ENCODE peak calls at places on chromosomes 7 and 10, in seven cellular contexts. C is upper lobe of right lung, A is brain microvascular endothelial cell, H is WERI-Rb-1, N is aorta, X is GM12865, Z is HCT116. G is an unnamed sample.

GRCh38 chr7:129169705-129170319 is 18.6 kb upstream of the SMO start:
- DNase-seq in X (peak; percentile 84), Z (no peak), A (no peak), C (no peak), H (no peak), N (no peak), G (no peak)

GRCh38 chr10:125281091-125281490 is 120.7 kb upstream of the CTBP2 start:
- DNase-seq in Z (no peak), X (no peak), H (no peak), C (no peak), A (no peak), N (no peak), G (no peak)

GRCh38 chr10:90269699-90270098 is 568.3 kb downstream of the KIF20B start:
- DNase-seq in H (no peak), X (peak; percentile 8), A (no peak), C (no peak), N (no peak), Z (no peak), G (no peak)

GRCh38 chr10:76880931-76881330 is 756.7 kb downstream of the KCNMA1 start:
- DNase-seq in Z (no peak), X (no peak), H (no peak), C (no peak), A (no peak), N (no peak), G (no peak)

GRCh38 chr7:120997902-120998301 is 9.4 kb downstream of the CPED1 start:
- DNase-seq in H (no peak), N (peak; percentile 70), X (no peak), C (no peak), Z (no peak), A (no peak), G (peak; percentile 11)

GRCh38 chr10:109877546-109877945 is 45.8 kb downstream of the XPNPEP1 start:
- DNase-seq in A (no peak), N (no peak), X (no peak), Z (no peak), C (no peak), H (no peak), G (no peak)

GRCh38 chr7:14886533-14886932 is 16.0 kb downstream of the DGKB start:
- DNase-seq in X (no peak), A (no peak), Z (no peak), N (no peak), H (peak; percentile 77), C (no peak), G (no peak)

GRCh38 chr7:121372376-121373024 is 23.6 kb downstream of the FAM3C start:
- DNase-seq in A (no peak), H (no peak), X (peak; percentile 70), N (no peak), Z (no peak), C (no peak), G (no peak)

GRCh38 chr10:119347181-119347974 is 140.0 kb downstream of the GRK5 start:
- DNase-seq in X (no peak), A (no peak), H (no peak), Z (no peak), N (no peak), C (peak; percentile 38), G (no peak)

GRCh38 chr7:42380411-42380810 is 143.4 kb upstream of the GLI3 start:
- DNase-seq in Z (no peak), X (no peak), H (no peak), N (no peak), A (no peak), C (no peak), G (no peak)

GRCh38 chr7:67614843-67615242 is 618.2 kb downstream of the TYW1 start:
- DNase-seq in Z (no peak), A (no peak), N (no peak), X (no peak), C (no peak), H (no peak), G (no peak)

GRCh38 chr10:36802523-36803153 is 322.8 kb upstream of the ANKRD30A start:
- DNase-seq in A (no peak), Z (no peak), H (peak; percentile 72), C (no peak), N (no peak), X (no peak), G (no peak)

GRCh38 chr7:81433692-81434331 is 336.0 kb downstream of the HGF start:
- DNase-seq in N (no peak), A (no peak), X (no peak), H (no peak), C (no peak), Z (no peak), G (no peak)

GRCh38 chr7:106073701-106074100 is 38.4 kb downstream of the SYPL1 start:
- DNase-seq in N (no peak), C (no peak), Z (no peak), X (no peak), H (no peak), A (no peak), G (no peak)

GRCh38 chr10:66455304-66455703 is 470.5 kb upstream of the LRRTM3 start:
- DNase-seq in H (no peak), C (no peak), N (no peak), A (peak; percentile 1), Z (peak; percentile 41), X (peak; percentile 0), G (peak; percentile 18)

GRCh38 chr7:90710466-90710850 is 114.3 kb downstream of the CDK14 start:
- DNase-seq in A (no peak), Z (no peak), X (no peak), H (no peak), N (no peak), C (no peak), G (no peak)
- H3K4me3 ChIP-seq in A (no peak overlapping the region), Z (no peak overlapping the region), X (peak overlapping the region; percentile 85), H (no peak overlapping the region), N (no peak overlapping the region), C (no peak overlapping the region), G (no peak overlapping the region)

GRCh38 chr7:47669178-47669878 is 87.4 kb upstream of the TNS3 start:
- DNase-seq in X (peak; percentile 92), H (no peak), Z (no peak), C (peak; percentile 82), A (peak; percentile 95), N (peak; percentile 95), G (no peak)
- H3K4me3 ChIP-seq in X (no peak overlapping the region), H (no peak overlapping the region), Z (no peak overlapping the region), C (no peak overlapping the region), A (no peak overlapping the region), N (no peak overlapping the region), G (no peak overlapping the region)

GRCh38 chr7:134463751-134464150 is 4.9 kb upstream of the AKR1B1 start:
- DNase-seq in A (no peak), H (no peak), X (no peak), C (no peak), Z (no peak), N (no peak), G (no peak)

GRCh38 chr7:134462337-134462925 is 3.5 kb upstream of the AKR1B1 start:
- DNase-seq in Z (no peak), A (peak; percentile 62), X (no peak), C (no peak), H (no peak), N (no peak), G (no peak)

GRCh38 chr7:134464496-134464895 is 5.6 kb upstream of the AKR1B1 start:
- DNase-seq in X (no peak), H (no peak), Z (no peak), N (no peak), A (no peak), C (no peak), G (no peak)

GRCh38 chr7:134460000-134460399 is 1.1 kb upstream of the AKR1B1 start:
- DNase-seq in Z (no peak), A (no peak), H (no peak), C (no peak), X (no peak), N (no peak), G (no peak)

GRCh38 chr7:134461921-134462320 is 3.0 kb upstream of the AKR1B1 start:
- DNase-seq in X (no peak), Z (no peak), A (no peak), H (no peak), N (no peak), C (no peak), G (no peak)
- H3K4me3 ChIP-seq in X (no peak overlapping the region), Z (no peak overlapping the region), A (no peak overlapping the region), H (no peak overlapping the region), N (no peak overlapping the region), C (no peak overlapping the region), G (no peak overlapping the region)

DNA sequence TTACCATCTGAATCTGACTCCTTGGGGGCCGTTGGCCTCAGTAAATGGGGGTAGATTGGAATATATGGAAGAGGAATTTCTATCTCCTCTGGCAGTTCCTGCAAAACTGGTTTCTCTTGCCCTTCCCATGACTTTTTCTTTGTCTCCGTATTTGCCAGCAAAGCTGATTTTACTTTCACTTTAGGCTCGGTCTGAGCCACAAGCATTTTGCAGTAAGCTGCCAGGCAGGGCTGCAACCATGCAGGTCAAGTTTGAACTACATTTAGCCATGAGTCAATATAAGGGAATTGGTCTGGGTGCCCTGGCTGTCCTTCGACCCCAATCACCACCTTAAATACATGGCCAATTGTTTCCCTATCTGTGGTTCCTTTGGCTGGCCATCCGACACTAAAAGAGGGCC is 104.3 kb downstream of the TRIM24 start:
- DNase-seq in C (no peak), N (no peak), A (peak; percentile 33), Z (no peak), X (no peak), H (no peak), G (no peak)
- H3K4me3 ChIP-seq in C (no peak overlapping the region), N (no peak overlapping the region), A (no peak overlapping the region), Z (no peak overlapping the region), X (no peak overlapping the region), H (no peak overlapping the region), G (no peak overlapping the region)

GRCh38 chr7:149765399-149766121 is 7.8 kb downstream of the ZNF467 start:
- DNase-seq in N (no peak), C (no peak), A (no peak), Z (no peak), H (no peak), X (no peak), G (no peak)
- H3K4me3 ChIP-seq in N (no peak overlapping the region), C (no peak overlapping the region), A (no peak overlapping the region), Z (no peak overlapping the region), H (no peak overlapping the region), X (no peak overlapping the region), G (no peak overlapping the region)

GRCh38 chr10:84540617-84541288 is 212.4 kb downstream of the CCSER2 start:
- DNase-seq in C (peak; percentile 85), H (peak; percentile 76), A (peak; percentile 69), X (peak; percentile 59), N (peak; percentile 68), Z (no peak), G (peak; percentile 14)
- H3K4me3 ChIP-seq in C (peak overlapping the region; percentile 43), H (peak overlapping the region; percentile 55), A (peak overlapping the region; percentile 51), X (no peak overlapping the region), N (peak overlapping the region; percentile 51), Z (peak overlapping the region; percentile 48), G (peak overlapping the region; percentile 28)

DNA sequence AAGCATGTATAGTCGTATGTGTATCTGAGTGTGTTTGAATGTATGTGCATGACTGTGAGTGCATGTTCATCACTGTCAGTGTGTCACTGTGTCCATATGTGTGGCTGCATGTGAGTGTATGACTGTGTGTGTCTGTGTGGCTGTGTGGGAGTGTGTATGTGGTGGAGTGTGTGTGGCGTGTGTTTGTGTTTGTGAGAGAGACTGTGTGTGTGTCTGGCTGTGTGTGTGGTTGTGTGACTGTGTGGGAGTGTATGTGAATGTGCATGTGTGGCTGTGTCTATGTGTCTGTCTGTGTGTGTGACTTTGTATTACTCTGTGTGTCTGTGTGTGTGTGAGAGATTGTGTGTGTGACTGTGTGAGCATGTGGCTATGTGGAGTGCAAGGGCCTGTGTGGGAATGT is 502.4 kb downstream of the DNAJB6 start:
- DNase-seq in N (no peak), H (no peak), A (no peak), Z (no peak), X (no peak), C (no peak), G (no peak)
- H3K4me3 ChIP-seq in N (no peak overlapping the region), H (no peak overlapping the region), A (no peak overlapping the region), Z (no peak overlapping the region), X (no peak overlapping the region), C (no peak overlapping the region), G (no peak overlapping the region)